ENCODE peak calls at places on chromosome 1, in five cellular contexts. Q, U, H, D and Z are unnamed samples.

GRCh38 chr1:231376101-231376500 is 38.0 kb downstream of the SPRTN start:
- DNase-seq in Q (no peak), U (no peak), H (no peak), D (no peak), Z (no peak)

GRCh38 chr1:160366731-160367515 is at the start of gene NHLH1:
- DNase-seq in Q (no peak), U (no peak), H (no peak), D (no peak), Z (no peak)

GRCh38 chr1:29217633-29218032 is 13.1 kb downstream of the MECR start:
- DNase-seq in Q (no peak), U (no peak), H (no peak), D (no peak), Z (no peak)

GRCh38 chr1:81559662-81560350 is 240.9 kb upstream of the ADGRL2 start:
- DNase-seq in Q (no peak), U (no peak), H (no peak), D (no peak), Z (no peak)

GRCh38 chr1:234956821-234957329 is 171.8 kb downstream of the TOMM20 start:
- DNase-seq in Q (no peak), U (no peak), H (no peak), D (no peak), Z (no peak)

GRCh38 chr1:69898403-69898947 is 306.9 kb downstream of the LRRC40 start:
- DNase-seq in Q (no peak), U (no peak), H (no peak), D (no peak), Z (no peak)

GRCh38 chr1:78526496-78526895 is 35.7 kb downstream of the PTGFR start:
- DNase-seq in Q (no peak), U (no peak), H (no peak), D (no peak), Z (no peak)

GRCh38 chr1:145740269-145740668 is 21.0 kb downstream of the CD160 start:
- DNase-seq in Q (no peak), U (no peak), H (peak), D (peak), Z (no peak)

GRCh38 chr1:193408782-193409293 is 222.4 kb upstream of the B3GALT2 start:
- DNase-seq in Q (peak), U (no peak), H (peak), D (peak), Z (peak)